ENCODE peak calls at places on chromosomes 5 and 9, in eight cellular contexts. A is psoas muscle, C is lower leg skin, L is heart left ventricle, Q is GM12865, R is fibroblast of mammary gland, F is mucosa of descending colon, I is adrenal gland. G is an unnamed sample.

GRCh38 chr9:135766707-135767106 is 64.7 kb downstream of the KCNT1 start:
- DNase-seq in A (no peak), C (no peak), L (no peak), Q (no peak), R (no peak), F (no peak), I (no peak), G (no peak)

GRCh38 chr5:119274024-119274766 is 81.6 kb upstream of the TNFAIP8 start:
- DNase-seq in A (no peak), C (no peak), L (no peak), Q (no peak), R (no peak), F (peak), I (no peak), G (no peak)

GRCh38 chr5:166166071-166166470 is 2125.4 kb upstream of the WWC1 start:
- DNase-seq in A (no peak), C (no peak), L (no peak), Q (no peak), R (no peak), F (no peak), I (no peak), G (no peak)

GRCh38 chr9:137460363-137461315 is 1.5 kb upstream of the NSMF start:
- DNase-seq in A (peak), C (peak), L (no peak), Q (no peak), R (no peak), F (peak), I (peak), G (no peak)

GRCh38 chr5:5666076-5666365 is 243.5 kb downstream of the ICE1 start:
- DNase-seq in A (no peak), C (no peak), L (no peak), Q (no peak), R (no peak), F (no peak), I (no peak), G (no peak)

GRCh38 chr5:126449751-126450271 is 26.6 kb downstream of the GRAMD2B start:
- DNase-seq in A (no peak), C (no peak), L (no peak), Q (peak), R (peak), F (peak), I (peak), G (no peak)

GRCh38 chr5:180271205-180271604 is 20.7 kb downstream of the MAPK9 start:
- DNase-seq in A (no peak), C (no peak), L (no peak), Q (no peak), R (no peak), F (no peak), I (no peak), G (no peak)

GRCh38 chr5:17463653-17464052 is 34.4 kb upstream of the TAF11L2 start:
- DNase-seq in A (no peak), C (no peak), L (no peak), Q (no peak), R (no peak), F (no peak), I (no peak), G (no peak)

GRCh38 chr5:141732417-141732816 is 50.4 kb upstream of the ARAP3 start:
- DNase-seq in A (no peak), C (no peak), L (no peak), Q (no peak), R (no peak), F (no peak), I (no peak), G (no peak)

GRCh38 chr9:5518061-5518936 is 8.0 kb downstream of the PDCD1LG2 start:
- DNase-seq in A (no peak), C (no peak), L (no peak), Q (peak), R (peak), F (no peak), I (no peak), G (peak)

GRCh38 chr5:38426986-38427950 is 129.2 kb downstream of the LIFR start:
- DNase-seq in A (no peak), C (peak), L (no peak), Q (no peak), R (peak), F (no peak), I (no peak), G (no peak)

GRCh38 chr9:101398930-101399640 is 434 bp downstream of the ZNF189 start:
- DNase-seq in A (peak), C (no peak), L (peak), Q (peak), R (no peak), F (no peak), I (peak), G (no peak)

GRCh38 chr5:64644831-64645230 is 45.5 kb upstream of the SHISAL2B start:
- DNase-seq in A (no peak), C (no peak), L (no peak), Q (no peak), R (no peak), F (no peak), I (no peak), G (no peak)

GRCh38 chr9:34373749-34374148 is 2.9 kb downstream of the MYORG start:
- DNase-seq in A (no peak), C (no peak), L (no peak), Q (no peak), R (no peak), F (no peak), I (no peak), G (no peak)

GRCh38 chr5:177447611-177448243 is 1.1 kb downstream of the PRR7 start:
- DNase-seq in A (peak), C (no peak), L (peak), Q (no peak), R (peak), F (no peak), I (peak), G (peak)

GRCh38 chr9:85900504-85901201 is 40.3 kb upstream of the NAA35 start:
- DNase-seq in A (no peak), C (no peak), L (no peak), Q (peak), R (peak), F (peak), I (no peak), G (no peak)

GRCh38 chr9:128098017-128098935 is 29.3 kb downstream of the PTGES2 start:
- DNase-seq in A (peak), C (peak), L (peak), Q (no peak), R (peak), F (peak), I (peak), G (peak)

GRCh38 chr9:14344846-14345585 is 31.1 kb upstream of the NFIB start:
- DNase-seq in A (no peak), C (no peak), L (peak), Q (no peak), R (no peak), F (no peak), I (no peak), G (no peak)

GRCh38 chr5:31194458-31194808 is 947 bp downstream of the CDH6 start:
- DNase-seq in A (no peak), C (no peak), L (no peak), Q (no peak), R (no peak), F (no peak), I (no peak), G (no peak)

GRCh38 chr5:31193591-31194457 is at the start of gene CDH6:
- DNase-seq in A (no peak), C (no peak), L (peak), Q (no peak), R (no peak), F (no peak), I (peak), G (no peak)

GRCh38 chr5:31194892-31195291 is 1.4 kb downstream of the CDH6 start:
- DNase-seq in A (no peak), C (no peak), L (no peak), Q (no peak), R (peak), F (no peak), I (no peak), G (no peak)

GRCh38 chr5:31193026-31193425 is 460 bp upstream of the CDH6 start:
- DNase-seq in A (no peak), C (no peak), L (no peak), Q (no peak), R (no peak), F (no peak), I (no peak), G (no peak)

DNA sequence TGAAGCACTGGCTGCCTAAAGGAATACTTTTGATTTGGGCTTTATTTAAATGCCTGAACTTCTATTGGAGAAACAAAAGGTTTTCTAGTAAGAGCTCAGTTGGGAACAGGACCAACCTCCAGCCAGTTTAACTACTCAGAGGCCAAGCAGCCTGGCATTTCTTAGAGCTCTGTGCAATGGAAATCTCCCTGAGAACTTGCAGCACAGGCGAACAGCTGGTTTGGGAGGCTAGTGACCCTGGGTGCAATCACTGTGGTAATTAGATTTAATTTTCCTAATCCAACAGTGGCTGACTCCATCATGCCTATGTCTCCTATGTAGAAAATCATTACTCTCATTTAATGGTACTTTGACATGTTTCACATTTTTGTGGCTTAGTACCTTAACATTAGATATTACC is 1.0 kb upstream of the CDH6 start:
- DNase-seq in A (no peak), C (no peak), L (no peak), Q (no peak), R (no peak), F (no peak), I (no peak), G (no peak)
- H3K4me3 ChIP-seq in A (no peak), C (no peak), L (no peak), Q (no peak), R (no peak), F (no peak), I (no peak), G (no peak)

GRCh38 chr5:994272-994607 is 14.4 kb upstream of the NKD2 start:
- DNase-seq in A (no peak), C (no peak), L (no peak), Q (no peak), R (no peak), F (no peak), I (no peak), G (no peak)

GRCh38 chr5:997001-997474 is 11.6 kb upstream of the NKD2 start:
- DNase-seq in A (no peak), C (peak), L (peak), Q (no peak), R (no peak), F (no peak), I (no peak), G (no peak)

GRCh38 chr5:995318-995717 is 13.3 kb upstream of the NKD2 start:
- DNase-seq in A (no peak), C (no peak), L (no peak), Q (no peak), R (no peak), F (no peak), I (no peak), G (no peak)

GRCh38 chr5:997711-998110 is 10.9 kb upstream of the NKD2 start:
- DNase-seq in A (no peak), C (peak), L (peak), Q (no peak), R (no peak), F (no peak), I (no peak), G (no peak)

DNA sequence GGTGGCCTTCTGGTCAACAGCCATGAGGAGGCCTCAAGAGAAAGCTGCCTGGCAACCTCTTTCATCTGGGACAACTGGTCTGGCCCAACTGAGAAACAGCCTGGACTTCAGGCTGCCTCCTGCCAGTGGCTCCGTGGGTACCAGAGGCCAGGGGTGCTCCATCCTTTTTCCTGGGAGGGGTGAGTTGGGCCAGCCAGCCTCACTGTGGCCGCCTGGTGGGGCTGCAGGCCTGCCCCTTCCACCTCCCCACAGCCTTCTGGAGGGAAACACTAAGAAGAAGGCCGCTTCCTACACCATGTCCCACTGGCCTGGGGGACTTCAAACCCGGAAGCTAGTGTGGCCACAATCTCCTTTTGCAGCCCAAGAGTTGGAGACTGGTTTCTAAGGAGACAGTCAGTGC is 13.8 kb upstream of the NKD2 start:
- DNase-seq in A (no peak), C (no peak), L (no peak), Q (no peak), R (no peak), F (no peak), I (no peak), G (no peak)
- TF ChIP-seq CTCF in A (no peak), C (no peak), L (no peak), Q (no peak), R (no peak), F (no peak), I (no peak), G (no peak)

GRCh38 chr9:21556581-21557427 is 74.7 kb upstream of the IFNE start:
- DNase-seq in A (no peak), C (no peak), L (no peak), Q (no peak), R (no peak), F (no peak), I (no peak), G (no peak)

GRCh38 chr9:21558627-21559401 is 76.7 kb upstream of the IFNE start:
- DNase-seq in A (no peak), C (no peak), L (no peak), Q (no peak), R (no peak), F (no peak), I (no peak), G (no peak)

GRCh38 chr9:21555911-21556310 is 73.8 kb upstream of the IFNE start:
- DNase-seq in A (no peak), C (no peak), L (no peak), Q (no peak), R (peak), F (no peak), I (no peak), G (no peak)

GRCh38 chr9:21558079-21558478 is 76.0 kb upstream of the IFNE start:
- DNase-seq in A (no peak), C (no peak), L (no peak), Q (no peak), R (no peak), F (no peak), I (no peak), G (no peak)

GRCh38 chr9:21557428-21557768 is 75.3 kb upstream of the IFNE start:
- DNase-seq in A (no peak), C (no peak), L (no peak), Q (no peak), R (no peak), F (no peak), I (no peak), G (no peak)
- H3K4me3 ChIP-seq in A (no peak), C (no peak), L (no peak), Q (no peak), R (peak), F (no peak), I (no peak), G (peak)

DNA sequence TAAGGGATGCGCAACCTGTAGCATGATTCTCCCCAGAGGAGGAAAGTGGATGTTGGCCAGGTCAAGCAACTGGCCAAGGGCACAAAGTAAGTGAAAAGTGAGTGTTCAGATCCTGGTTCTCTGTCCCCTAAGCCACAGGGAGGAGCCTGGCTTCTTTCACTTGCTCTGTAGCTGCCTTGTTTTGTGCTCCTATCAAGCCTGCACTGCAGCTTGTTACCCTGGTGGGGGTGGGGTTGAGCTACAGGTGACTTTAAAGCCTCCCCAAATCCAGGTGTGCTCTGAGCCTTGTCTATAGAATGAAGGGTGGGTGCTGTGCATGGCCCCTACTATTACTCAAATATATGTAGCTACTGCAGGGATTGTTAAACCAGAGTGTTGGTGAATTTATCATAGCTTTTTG is 32.9 kb downstream of the RALGPS1 start:
- DNase-seq in A (no peak), C (no peak), L (no peak), Q (peak), R (no peak), F (no peak), I (no peak), G (no peak)
- TF ChIP-seq CTCF in A (no peak), C (no peak), L (no peak), Q (peak), R (no peak), F (no peak), I (no peak), G (no peak)

DNA sequence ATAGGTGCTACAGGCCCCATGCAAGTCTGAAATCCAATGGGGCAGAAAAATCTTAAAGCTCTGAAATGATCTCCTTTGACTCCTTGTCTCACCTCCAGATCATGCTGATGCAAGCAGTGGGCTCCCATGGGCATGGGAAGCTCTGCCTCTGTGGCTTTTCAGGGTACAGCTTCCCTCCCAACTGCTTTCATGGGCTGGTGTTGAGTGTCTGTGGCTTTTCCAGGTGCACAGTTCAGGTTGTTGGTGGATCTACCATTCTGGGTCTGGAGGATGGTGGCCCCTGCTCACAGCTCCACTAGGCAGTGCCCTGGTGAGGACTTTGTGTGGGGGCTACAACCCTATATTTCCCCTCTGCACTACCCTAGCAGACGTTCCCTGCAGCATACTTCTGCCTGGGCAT is 103.5 kb downstream of the STARD4 start:
- DNase-seq in A (no peak), C (no peak), L (no peak), Q (no peak), R (no peak), F (no peak), I (no peak), G (no peak)
- H3K4me3 ChIP-seq in A (no peak), C (no peak), L (no peak), Q (no peak), R (no peak), F (no peak), I (no peak), G (no peak)

GRCh38 chr5:107303581-107303980 is 367.2 kb downstream of the EFNA5 start:
- DNase-seq in A (no peak), C (no peak), L (no peak), Q (no peak), R (no peak), F (no peak), I (no peak), G (no peak)

GRCh38 chr5:107305999-107306398 is 364.7 kb downstream of the EFNA5 start:
- DNase-seq in A (no peak), C (no peak), L (no peak), Q (no peak), R (no peak), F (no peak), I (no peak), G (no peak)

GRCh38 chr5:107303163-107303562 is 367.6 kb downstream of the EFNA5 start:
- DNase-seq in A (no peak), C (no peak), L (no peak), Q (no peak), R (no peak), F (no peak), I (no peak), G (no peak)

GRCh38 chr5:107304671-107305070 is 366.1 kb downstream of the EFNA5 start:
- DNase-seq in A (no peak), C (no peak), L (no peak), Q (no peak), R (no peak), F (no peak), I (no peak), G (no peak)

GRCh38 chr5:107306597-107306996 is 364.1 kb downstream of the EFNA5 start:
- DNase-seq in A (no peak), C (no peak), L (no peak), Q (peak), R (peak), F (no peak), I (no peak), G (no peak)
- TF ChIP-seq CTCF in A (no peak), C (no peak), L (no peak), Q (no peak), R (no peak), F (no peak), I (no peak), G (no peak)

GRCh38 chr9:133533878-133534277 is 626 bp upstream of the ADAMTSL2 start:
- DNase-seq in A (no peak), C (no peak), L (peak), Q (no peak), R (peak), F (no peak), I (no peak), G (no peak)
- H3K4me3 ChIP-seq in A (peak), C (no peak), L (no peak), Q (no peak), R (no peak), F (no peak), I (no peak), G (no peak)

DNA sequence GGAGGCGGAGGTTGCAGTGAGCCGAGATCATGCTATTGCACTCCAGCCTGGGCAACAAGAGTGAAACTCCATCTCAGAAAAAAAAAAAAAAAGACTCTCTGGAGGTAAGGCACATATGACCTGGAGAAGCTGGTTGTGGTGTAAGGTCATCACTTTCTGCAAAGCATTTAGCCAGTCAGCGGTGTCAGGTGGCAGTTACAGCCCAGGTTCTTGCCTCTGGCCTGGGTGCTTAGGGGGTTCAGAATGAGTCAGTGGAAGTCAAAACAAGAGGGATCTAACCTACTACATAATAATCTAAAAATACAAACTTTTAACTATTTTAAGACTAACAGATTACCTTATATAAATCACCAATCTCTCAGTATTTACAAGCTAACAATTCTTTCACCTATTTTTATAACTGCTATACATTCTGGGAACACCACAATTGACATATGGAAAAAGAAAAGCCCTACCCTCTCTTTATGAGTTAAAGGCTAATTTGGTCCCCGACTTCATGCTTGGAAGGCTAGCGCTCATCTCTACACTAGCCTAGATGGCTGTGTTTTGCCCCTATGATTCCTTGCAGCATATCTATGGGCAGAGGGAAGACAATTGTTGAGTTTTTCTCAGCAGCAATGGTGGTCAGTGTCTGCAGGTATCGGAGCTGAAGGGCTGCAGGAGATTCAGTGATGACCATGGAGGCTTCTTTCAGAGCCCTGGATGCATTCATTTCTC is 29.2 kb downstream of the STOM start:
- DNase-seq in A (no peak), C (no peak), L (no peak), Q (peak), R (no peak), F (no peak), I (no peak), G (no peak)
- TF ChIP-seq CTCF in A (no peak), C (no peak), L (no peak), Q (no peak), R (no peak), F (no peak), I (no peak), G (no peak)

GRCh38 chr9:93960971-93961841 is 6.1 kb upstream of the BARX1 start:
- DNase-seq in A (no peak), C (peak), L (no peak), Q (no peak), R (no peak), F (no peak), I (no peak), G (no peak)

GRCh38 chr9:93960221-93960970 is 5.2 kb upstream of the BARX1 start:
- DNase-seq in A (no peak), C (peak), L (no peak), Q (no peak), R (no peak), F (peak), I (no peak), G (no peak)

GRCh38 chr9:93959739-93960154 is 4.6 kb upstream of the BARX1 start:
- DNase-seq in A (no peak), C (peak), L (no peak), Q (no peak), R (no peak), F (no peak), I (no peak), G (no peak)

GRCh38 chr9:93958121-93958874 is 3.1 kb upstream of the BARX1 start:
- DNase-seq in A (no peak), C (no peak), L (no peak), Q (no peak), R (no peak), F (no peak), I (no peak), G (no peak)

GRCh38 chr9:93958875-93959682 is 3.9 kb upstream of the BARX1 start:
- DNase-seq in A (no peak), C (no peak), L (no peak), Q (no peak), R (peak), F (no peak), I (no peak), G (no peak)
- H3K4me3 ChIP-seq in A (peak), C (no peak), L (peak), Q (no peak), R (no peak), F (no peak), I (no peak), G (no peak)

GRCh38 chr5:82259172-82259800 is 18.9 kb downstream of the RPS23 start:
- DNase-seq in A (no peak), C (no peak), L (no peak), Q (no peak), R (peak), F (no peak), I (no peak), G (no peak)
- TF ChIP-seq CTCF in A (peak), C (no peak), L (peak), Q (peak), R (peak), F (no peak), I (peak), G (peak)